ENCODE peak calls at places on chromosomes 3 and 15, in five cellular contexts. One of them, this sample, is unnamed.
A peak's percentile ranks its signal among the peaks of the same experiment; 100 is the strongest.

GRCh38 chr3:18124501-18124900 is 300.6 kb downstream of the SATB1 start:
- DNase-seq in activated CD4-positive, alpha-beta memory T cell treated with anti-CD3 and anti-CD28 coated beads, Interleukin-2, amount 10 ng/mL, durations not matched to agents 7 days and 5 days: no peak
- DNase-seq in SW480: peak; percentile 67
- DNase-seq in dorsolateral prefrontal cortex: no peak
- DNase-seq in activated CD4-positive, alpha-beta T cell treated with anti-CD3 and anti-CD28 coated beads, Interleukin-2, amount 50 U/mL, for 4 hours: no peak
- DNase-seq in this sample: no peak

GRCh38 chr3:112667599-112667998 is 26.7 kb upstream of the CCDC80 start:
- DNase-seq in activated CD4-positive, alpha-beta memory T cell treated with anti-CD3 and anti-CD28 coated beads, Interleukin-2, amount 10 ng/mL, durations not matched to agents 7 days and 5 days: no peak
- DNase-seq in SW480: no peak
- DNase-seq in dorsolateral prefrontal cortex: no peak
- DNase-seq in activated CD4-positive, alpha-beta T cell treated with anti-CD3 and anti-CD28 coated beads, Interleukin-2, amount 50 U/mL, for 4 hours: no peak
- DNase-seq in this sample: no peak

GRCh38 chr15:39397883-39398282 is 183.0 kb upstream of the THBS1 start:
- DNase-seq in activated CD4-positive, alpha-beta memory T cell treated with anti-CD3 and anti-CD28 coated beads, Interleukin-2, amount 10 ng/mL, durations not matched to agents 7 days and 5 days: no peak
- DNase-seq in SW480: no peak
- DNase-seq in dorsolateral prefrontal cortex: no peak
- DNase-seq in activated CD4-positive, alpha-beta T cell treated with anti-CD3 and anti-CD28 coated beads, Interleukin-2, amount 50 U/mL, for 4 hours: no peak
- DNase-seq in this sample: no peak

GRCh38 chr15:45203182-45203581 is 15.4 kb upstream of the SHF start:
- DNase-seq in activated CD4-positive, alpha-beta memory T cell treated with anti-CD3 and anti-CD28 coated beads, Interleukin-2, amount 10 ng/mL, durations not matched to agents 7 days and 5 days: no peak
- DNase-seq in SW480: no peak
- DNase-seq in dorsolateral prefrontal cortex: no peak
- DNase-seq in activated CD4-positive, alpha-beta T cell treated with anti-CD3 and anti-CD28 coated beads, Interleukin-2, amount 50 U/mL, for 4 hours: no peak
- DNase-seq in this sample: no peak

GRCh38 chr3:76199382-76199781 is 414.0 kb upstream of the ZNF717 start:
- DNase-seq in activated CD4-positive, alpha-beta memory T cell treated with anti-CD3 and anti-CD28 coated beads, Interleukin-2, amount 10 ng/mL, durations not matched to agents 7 days and 5 days: no peak
- DNase-seq in SW480: no peak
- DNase-seq in dorsolateral prefrontal cortex: no peak
- DNase-seq in activated CD4-positive, alpha-beta T cell treated with anti-CD3 and anti-CD28 coated beads, Interleukin-2, amount 50 U/mL, for 4 hours: no peak
- DNase-seq in this sample: no peak

GRCh38 chr3:178522200-178523052 is 13.8 kb upstream of the KCNMB2 start:
- DNase-seq in activated CD4-positive, alpha-beta memory T cell treated with anti-CD3 and anti-CD28 coated beads, Interleukin-2, amount 10 ng/mL, durations not matched to agents 7 days and 5 days: no peak
- DNase-seq in SW480: no peak
- DNase-seq in dorsolateral prefrontal cortex: no peak
- DNase-seq in activated CD4-positive, alpha-beta T cell treated with anti-CD3 and anti-CD28 coated beads, Interleukin-2, amount 50 U/mL, for 4 hours: no peak
- DNase-seq in this sample: no peak

GRCh38 chr3:72584262-72584661 is 264.0 kb downstream of the SHQ1 start:
- DNase-seq in activated CD4-positive, alpha-beta memory T cell treated with anti-CD3 and anti-CD28 coated beads, Interleukin-2, amount 10 ng/mL, durations not matched to agents 7 days and 5 days: no peak
- DNase-seq in SW480: no peak
- DNase-seq in dorsolateral prefrontal cortex: no peak
- DNase-seq in activated CD4-positive, alpha-beta T cell treated with anti-CD3 and anti-CD28 coated beads, Interleukin-2, amount 50 U/mL, for 4 hours: no peak
- DNase-seq in this sample: no peak

GRCh38 chr3:110246796-110247369 is 824.7 kb upstream of the NECTIN3 start:
- DNase-seq in activated CD4-positive, alpha-beta memory T cell treated with anti-CD3 and anti-CD28 coated beads, Interleukin-2, amount 10 ng/mL, durations not matched to agents 7 days and 5 days: no peak
- DNase-seq in SW480: no peak
- DNase-seq in dorsolateral prefrontal cortex: no peak
- DNase-seq in activated CD4-positive, alpha-beta T cell treated with anti-CD3 and anti-CD28 coated beads, Interleukin-2, amount 50 U/mL, for 4 hours: no peak
- DNase-seq in this sample: no peak

GRCh38 chr15:32042269-32042996 is 12.1 kb downstream of the CHRNA7 start:
- DNase-seq in activated CD4-positive, alpha-beta memory T cell treated with anti-CD3 and anti-CD28 coated beads, Interleukin-2, amount 10 ng/mL, durations not matched to agents 7 days and 5 days: no peak
- DNase-seq in SW480: peak; percentile 28
- DNase-seq in dorsolateral prefrontal cortex: no peak
- DNase-seq in activated CD4-positive, alpha-beta T cell treated with anti-CD3 and anti-CD28 coated beads, Interleukin-2, amount 50 U/mL, for 4 hours: no peak
- DNase-seq in this sample: no peak

GRCh38 chr3:11335056-11335608 is 62.9 kb downstream of the ATG7 start:
- DNase-seq in activated CD4-positive, alpha-beta memory T cell treated with anti-CD3 and anti-CD28 coated beads, Interleukin-2, amount 10 ng/mL, durations not matched to agents 7 days and 5 days: no peak
- DNase-seq in SW480: peak; percentile 55
- DNase-seq in dorsolateral prefrontal cortex: no peak
- DNase-seq in activated CD4-positive, alpha-beta T cell treated with anti-CD3 and anti-CD28 coated beads, Interleukin-2, amount 50 U/mL, for 4 hours: no peak
- DNase-seq in this sample: no peak

GRCh38 chr3:116002240-116002639 is 378.9 kb downstream of the GAP43 start:
- DNase-seq in activated CD4-positive, alpha-beta memory T cell treated with anti-CD3 and anti-CD28 coated beads, Interleukin-2, amount 10 ng/mL, durations not matched to agents 7 days and 5 days: no peak
- DNase-seq in SW480: no peak
- DNase-seq in dorsolateral prefrontal cortex: no peak
- DNase-seq in activated CD4-positive, alpha-beta T cell treated with anti-CD3 and anti-CD28 coated beads, Interleukin-2, amount 50 U/mL, for 4 hours: no peak
- DNase-seq in this sample: no peak

GRCh38 chr3:125622381-125622788 is 27.1 kb upstream of the OSBPL11 start:
- DNase-seq in activated CD4-positive, alpha-beta memory T cell treated with anti-CD3 and anti-CD28 coated beads, Interleukin-2, amount 10 ng/mL, durations not matched to agents 7 days and 5 days: no peak
- DNase-seq in SW480: no peak
- DNase-seq in dorsolateral prefrontal cortex: no peak
- DNase-seq in activated CD4-positive, alpha-beta T cell treated with anti-CD3 and anti-CD28 coated beads, Interleukin-2, amount 50 U/mL, for 4 hours: no peak
- DNase-seq in this sample: peak; percentile 84

GRCh38 chr15:85312925-85313324 is 67.5 kb upstream of the AKAP13 start:
- DNase-seq in activated CD4-positive, alpha-beta memory T cell treated with anti-CD3 and anti-CD28 coated beads, Interleukin-2, amount 10 ng/mL, durations not matched to agents 7 days and 5 days: no peak
- DNase-seq in SW480: peak; percentile 21
- DNase-seq in dorsolateral prefrontal cortex: no peak
- DNase-seq in activated CD4-positive, alpha-beta T cell treated with anti-CD3 and anti-CD28 coated beads, Interleukin-2, amount 50 U/mL, for 4 hours: no peak
- DNase-seq in this sample: no peak

GRCh38 chr3:63067999-63068645 is 192.9 kb upstream of the CADPS start:
- DNase-seq in activated CD4-positive, alpha-beta memory T cell treated with anti-CD3 and anti-CD28 coated beads, Interleukin-2, amount 10 ng/mL, durations not matched to agents 7 days and 5 days: no peak
- DNase-seq in SW480: peak; percentile 44
- DNase-seq in dorsolateral prefrontal cortex: no peak
- DNase-seq in activated CD4-positive, alpha-beta T cell treated with anti-CD3 and anti-CD28 coated beads, Interleukin-2, amount 50 U/mL, for 4 hours: no peak
- DNase-seq in this sample: no peak

GRCh38 chr3:16182183-16182582 is 7.7 kb downstream of the GALNT15 start:
- DNase-seq in activated CD4-positive, alpha-beta memory T cell treated with anti-CD3 and anti-CD28 coated beads, Interleukin-2, amount 10 ng/mL, durations not matched to agents 7 days and 5 days: no peak
- DNase-seq in SW480: no peak
- DNase-seq in dorsolateral prefrontal cortex: no peak
- DNase-seq in activated CD4-positive, alpha-beta T cell treated with anti-CD3 and anti-CD28 coated beads, Interleukin-2, amount 50 U/mL, for 4 hours: no peak
- DNase-seq in this sample: no peak

GRCh38 chr15:46280753-46281521 is 646.1 kb downstream of the SQOR start:
- DNase-seq in activated CD4-positive, alpha-beta memory T cell treated with anti-CD3 and anti-CD28 coated beads, Interleukin-2, amount 10 ng/mL, durations not matched to agents 7 days and 5 days: no peak
- DNase-seq in SW480: peak; percentile 29
- DNase-seq in dorsolateral prefrontal cortex: no peak
- DNase-seq in activated CD4-positive, alpha-beta T cell treated with anti-CD3 and anti-CD28 coated beads, Interleukin-2, amount 50 U/mL, for 4 hours: no peak
- DNase-seq in this sample: no peak

GRCh38 chr3:151879684-151880282 is 6.3 kb downstream of the SUCNR1 start:
- DNase-seq in activated CD4-positive, alpha-beta memory T cell treated with anti-CD3 and anti-CD28 coated beads, Interleukin-2, amount 10 ng/mL, durations not matched to agents 7 days and 5 days: no peak
- DNase-seq in SW480: no peak
- DNase-seq in dorsolateral prefrontal cortex: no peak
- DNase-seq in activated CD4-positive, alpha-beta T cell treated with anti-CD3 and anti-CD28 coated beads, Interleukin-2, amount 50 U/mL, for 4 hours: no peak
- DNase-seq in this sample: no peak

GRCh38 chr3:50050361-50050760 is 38.4 kb upstream of the RBM5 start:
- DNase-seq in activated CD4-positive, alpha-beta memory T cell treated with anti-CD3 and anti-CD28 coated beads, Interleukin-2, amount 10 ng/mL, durations not matched to agents 7 days and 5 days: no peak
- DNase-seq in SW480: peak; percentile 25
- DNase-seq in dorsolateral prefrontal cortex: no peak
- DNase-seq in activated CD4-positive, alpha-beta T cell treated with anti-CD3 and anti-CD28 coated beads, Interleukin-2, amount 50 U/mL, for 4 hours: no peak
- DNase-seq in this sample: no peak

GRCh38 chr3:191343115-191343514 is 12.8 kb upstream of the UTS2B start:
- DNase-seq in activated CD4-positive, alpha-beta memory T cell treated with anti-CD3 and anti-CD28 coated beads, Interleukin-2, amount 10 ng/mL, durations not matched to agents 7 days and 5 days: no peak
- DNase-seq in SW480: no peak
- DNase-seq in dorsolateral prefrontal cortex: no peak
- DNase-seq in activated CD4-positive, alpha-beta T cell treated with anti-CD3 and anti-CD28 coated beads, Interleukin-2, amount 50 U/mL, for 4 hours: no peak
- DNase-seq in this sample: no peak

GRCh38 chr3:16048435-16049318 is 125.8 kb upstream of the GALNT15 start:
- DNase-seq in activated CD4-positive, alpha-beta memory T cell treated with anti-CD3 and anti-CD28 coated beads, Interleukin-2, amount 10 ng/mL, durations not matched to agents 7 days and 5 days: peak; percentile 49
- DNase-seq in SW480: peak; percentile 75
- DNase-seq in dorsolateral prefrontal cortex: no peak
- DNase-seq in activated CD4-positive, alpha-beta T cell treated with anti-CD3 and anti-CD28 coated beads, Interleukin-2, amount 50 U/mL, for 4 hours: peak; percentile 10
- DNase-seq in this sample: no peak

GRCh38 chr15:40340740-40341400 is at the start of gene CCDC9B:
- DNase-seq in activated CD4-positive, alpha-beta memory T cell treated with anti-CD3 and anti-CD28 coated beads, Interleukin-2, amount 10 ng/mL, durations not matched to agents 7 days and 5 days: no peak
- DNase-seq in SW480: peak; percentile 79
- DNase-seq in dorsolateral prefrontal cortex: peak; percentile 88
- DNase-seq in activated CD4-positive, alpha-beta T cell treated with anti-CD3 and anti-CD28 coated beads, Interleukin-2, amount 50 U/mL, for 4 hours: no peak
- DNase-seq in this sample: peak; percentile 97